ENCODE peak calls at places on chromosomes 12 and 14, in six cellular contexts. M, Z, I, N, V and Q are unnamed samples.

GRCh38 chr12:65944637-65945036 is 120.4 kb downstream of the HMGA2 start:
- DNase-seq in I (no peak), M (no peak), Z (no peak), V (no peak), N (no peak), Q (no peak)

GRCh38 chr12:76035045-76035444 is 3.5 kb upstream of the PHLDA1 start:
- DNase-seq in M (no peak), V (no peak), I (no peak), N (no peak), Z (no peak), Q (no peak)

GRCh38 chr14:86787782-86788181 is 1205.2 kb downstream of the GALC start:
- DNase-seq in I (peak), Z (no peak), N (no peak), M (no peak), V (peak), Q (no peak)

GRCh38 chr12:100185361-100185894 is 15.2 kb upstream of the ACTR6 start:
- DNase-seq in Z (no peak), M (no peak), V (no peak), N (no peak), I (no peak), Q (no peak)

GRCh38 chr14:75369506-75369905 is 58.3 kb upstream of the JDP2 start:
- DNase-seq in N (no peak), Z (no peak), V (no peak), I (no peak), M (no peak), Q (no peak)

GRCh38 chr12:24997496-24997895 is 48.6 kb upstream of the BCAT1 start:
- DNase-seq in N (no peak), I (no peak), Z (no peak), M (no peak), V (no peak), Q (no peak)

GRCh38 chr12:108400481-108400880 is 61.4 kb upstream of the CMKLR1 start:
- DNase-seq in N (no peak), I (no peak), M (no peak), V (no peak), Z (no peak), Q (no peak)

GRCh38 chr14:21711360-21711961 is 37.8 kb upstream of the OR4E1 start:
- DNase-seq in M (peak), Z (no peak), V (peak), N (no peak), I (peak), Q (no peak)

GRCh38 chr12:108495054-108495453 is 20.0 kb upstream of the FICD start:
- DNase-seq in Z (no peak), V (no peak), I (peak), N (no peak), M (no peak), Q (no peak)

GRCh38 chr12:86367137-86367536 is 110.9 kb upstream of the MGAT4C start:
- DNase-seq in V (no peak), M (no peak), I (no peak), Z (no peak), N (no peak), Q (no peak)

GRCh38 chr14:89349196-89350008 is 67.6 kb downstream of the FOXN3 start:
- DNase-seq in M (no peak), V (no peak), I (peak), Z (no peak), N (no peak), Q (no peak)

GRCh38 chr14:36582011-36582873 is at the start of gene NKX2-8:
- DNase-seq in Z (peak), I (peak), M (no peak), N (no peak), V (no peak), Q (no peak)

GRCh38 chr12:117240356-117240755 is 50.1 kb upstream of the FBXO21 start:
- DNase-seq in I (no peak), M (no peak), Z (no peak), V (no peak), N (no peak), Q (no peak)

GRCh38 chr12:122473543-122474323 is 27.0 kb downstream of the ZCCHC8 start:
- DNase-seq in N (peak), M (peak), V (no peak), I (no peak), Z (no peak), Q (peak)

GRCh38 chr12:56029166-56029519 is 8.3 kb downstream of the IKZF4 start:
- DNase-seq in Z (no peak), N (no peak), V (no peak), M (no peak), I (no peak), Q (no peak)